ENCODE peak calls at places on chromosomes 7 and 10, in six cellular contexts. One of them, this sample, is unnamed.

GRCh38 chr7:74501298-74501697 is 47.6 kb downstream of the GTF2IRD1 start:
- DNase-seq in PC-3: no peak
- DNase-seq in OCI-LY7: no peak
- DNase-seq in astrocyte: peak; percentile 12
- DNase-seq in cardiac muscle cell: no peak
- DNase-seq in breast epithelium: peak; percentile 90
- DNase-seq in this sample: no peak

GRCh38 chr7:22579961-22580360 is 80.0 kb upstream of the STEAP1B start:
- DNase-seq in breast epithelium: no peak
- DNase-seq in PC-3: no peak
- DNase-seq in astrocyte: no peak
- DNase-seq in cardiac muscle cell: no peak
- DNase-seq in OCI-LY7: no peak
- DNase-seq in this sample: no peak

GRCh38 chr10:5818894-5819293 is 5.7 kb upstream of the GDI2 start:
- DNase-seq in PC-3: no peak
- DNase-seq in OCI-LY7: peak; percentile 50
- DNase-seq in breast epithelium: no peak
- DNase-seq in cardiac muscle cell: no peak
- DNase-seq in astrocyte: no peak
- DNase-seq in this sample: no peak

GRCh38 chr7:50665403-50666123 is 100.4 kb upstream of the DDC start:
- DNase-seq in cardiac muscle cell: no peak
- DNase-seq in PC-3: no peak
- DNase-seq in OCI-LY7: no peak
- DNase-seq in astrocyte: peak; percentile 39
- DNase-seq in breast epithelium: no peak
- DNase-seq in this sample: no peak

GRCh38 chr10:124677871-124678565 is 66.2 kb downstream of the FAM53B start:
- DNase-seq in breast epithelium: no peak
- DNase-seq in astrocyte: no peak
- DNase-seq in OCI-LY7: no peak
- DNase-seq in PC-3: no peak
- DNase-seq in cardiac muscle cell: peak; percentile 27
- DNase-seq in this sample: no peak

GRCh38 chr7:133290041-133290440 is 37.2 kb downstream of the EXOC4 start:
- DNase-seq in breast epithelium: no peak
- DNase-seq in OCI-LY7: no peak
- DNase-seq in cardiac muscle cell: no peak
- DNase-seq in astrocyte: peak; percentile 47
- DNase-seq in PC-3: peak; percentile 25
- DNase-seq in this sample: no peak

GRCh38 chr7:67484244-67484751 is 487.7 kb downstream of the TYW1 start:
- DNase-seq in OCI-LY7: peak; percentile 62
- DNase-seq in astrocyte: peak; percentile 34
- DNase-seq in cardiac muscle cell: peak; percentile 81
- DNase-seq in breast epithelium: peak; percentile 57
- DNase-seq in PC-3: peak; percentile 73
- DNase-seq in this sample: no peak

GRCh38 chr10:130036296-130037065 is 72.4 kb upstream of the EBF3 start:
- DNase-seq in OCI-LY7: no peak
- DNase-seq in breast epithelium: peak; percentile 42
- DNase-seq in cardiac muscle cell: no peak
- DNase-seq in astrocyte: no peak
- DNase-seq in PC-3: no peak
- DNase-seq in this sample: peak; percentile 50

GRCh38 chr10:114565066-114565465 is 93.0 kb downstream of the ABLIM1 start:
- DNase-seq in breast epithelium: no peak
- DNase-seq in cardiac muscle cell: no peak
- DNase-seq in PC-3: peak; percentile 27
- DNase-seq in OCI-LY7: no peak
- DNase-seq in astrocyte: no peak
- DNase-seq in this sample: no peak

GRCh38 chr10:61588770-61589211 is 73.9 kb upstream of the CABCOCO1 start:
- DNase-seq in cardiac muscle cell: no peak
- DNase-seq in OCI-LY7: no peak
- DNase-seq in breast epithelium: no peak
- DNase-seq in PC-3: peak; percentile 33
- DNase-seq in astrocyte: no peak
- DNase-seq in this sample: no peak

GRCh38 chr10:126315471-126316177 is 72.7 kb downstream of the ADAM12 start:
- DNase-seq in OCI-LY7: no peak
- DNase-seq in breast epithelium: no peak
- DNase-seq in astrocyte: peak; percentile 94
- DNase-seq in PC-3: peak; percentile 25
- DNase-seq in cardiac muscle cell: no peak
- DNase-seq in this sample: no peak

GRCh38 chr10:86189891-86190290 is 176.7 kb downstream of the GRID1 start:
- DNase-seq in astrocyte: no peak
- DNase-seq in PC-3: no peak
- DNase-seq in OCI-LY7: no peak
- DNase-seq in cardiac muscle cell: no peak
- DNase-seq in breast epithelium: no peak
- DNase-seq in this sample: no peak

GRCh38 chr7:75756340-75757297 is 15.4 kb downstream of the CCL26 start:
- DNase-seq in PC-3: peak; percentile 68
- DNase-seq in breast epithelium: no peak
- DNase-seq in OCI-LY7: peak; percentile 62
- DNase-seq in astrocyte: no peak
- DNase-seq in cardiac muscle cell: peak; percentile 49
- DNase-seq in this sample: no peak

GRCh38 chr7:74612015-74612829 is 45.3 kb upstream of the GTF2I start:
- DNase-seq in OCI-LY7: no peak
- DNase-seq in breast epithelium: peak; percentile 77
- DNase-seq in astrocyte: peak; percentile 51
- DNase-seq in PC-3: no peak
- DNase-seq in cardiac muscle cell: peak; percentile 30
- DNase-seq in this sample: no peak

GRCh38 chr10:122120008-122120744 is 131.2 kb downstream of the TACC2 start:
- DNase-seq in astrocyte: no peak
- DNase-seq in breast epithelium: no peak
- DNase-seq in PC-3: no peak
- DNase-seq in cardiac muscle cell: no peak
- DNase-seq in OCI-LY7: no peak
- DNase-seq in this sample: no peak

GRCh38 chr7:936131-937054 is 18.1 kb downstream of the ADAP1 start:
- DNase-seq in OCI-LY7: no peak
- DNase-seq in PC-3: peak; percentile 31
- DNase-seq in cardiac muscle cell: no peak
- DNase-seq in breast epithelium: no peak
- DNase-seq in astrocyte: peak; percentile 32
- DNase-seq in this sample: no peak

GRCh38 chr7:30412810-30413504 is 65.6 kb downstream of the NOD1 start:
- DNase-seq in OCI-LY7: peak; percentile 47
- DNase-seq in astrocyte: peak; percentile 71
- DNase-seq in breast epithelium: no peak
- DNase-seq in PC-3: peak; percentile 85
- DNase-seq in cardiac muscle cell: peak; percentile 76
- DNase-seq in this sample: no peak

GRCh38 chr10:78170026-78170475 is 136.4 kb downstream of the RPS24 start:
- DNase-seq in breast epithelium: no peak
- DNase-seq in OCI-LY7: no peak
- DNase-seq in astrocyte: peak; percentile 12
- DNase-seq in PC-3: peak; percentile 78
- DNase-seq in cardiac muscle cell: no peak
- DNase-seq in this sample: no peak

GRCh38 chr7:16839646-16840045 is 34.8 kb upstream of the AGR2 start:
- DNase-seq in breast epithelium: no peak
- DNase-seq in astrocyte: peak; percentile 32
- DNase-seq in PC-3: no peak
- DNase-seq in OCI-LY7: no peak
- DNase-seq in cardiac muscle cell: no peak
- DNase-seq in this sample: no peak

GRCh38 chr7:92504563-92504962 is 23.8 kb downstream of the PEX1 start:
- DNase-seq in PC-3: no peak
- DNase-seq in OCI-LY7: no peak
- DNase-seq in breast epithelium: no peak
- DNase-seq in cardiac muscle cell: no peak
- DNase-seq in astrocyte: no peak
- DNase-seq in this sample: no peak

GRCh38 chr10:55232553-55232952 is 431.5 kb upstream of the PCDH15 start:
- DNase-seq in PC-3: no peak
- DNase-seq in astrocyte: no peak
- DNase-seq in cardiac muscle cell: no peak
- DNase-seq in breast epithelium: no peak
- DNase-seq in OCI-LY7: no peak
- DNase-seq in this sample: no peak

GRCh38 chr10:118955531-118956252 is 73.8 kb upstream of the NANOS1 start:
- DNase-seq in breast epithelium: no peak
- DNase-seq in OCI-LY7: no peak
- DNase-seq in PC-3: no peak
- DNase-seq in astrocyte: no peak
- DNase-seq in cardiac muscle cell: no peak
- DNase-seq in this sample: no peak

GRCh38 chr7:85669139-85669692 is 482.4 kb upstream of the SEMA3D start:
- DNase-seq in PC-3: peak; percentile 27
- DNase-seq in OCI-LY7: no peak
- DNase-seq in cardiac muscle cell: no peak
- DNase-seq in astrocyte: no peak
- DNase-seq in breast epithelium: no peak
- DNase-seq in this sample: no peak

GRCh38 chr10:97399843-97400545 is 1.1 kb downstream of the RRP12 start:
- DNase-seq in cardiac muscle cell: peak; percentile 27
- DNase-seq in astrocyte: peak; percentile 70
- DNase-seq in breast epithelium: no peak
- DNase-seq in PC-3: peak; percentile 75
- DNase-seq in OCI-LY7: peak; percentile 71
- DNase-seq in this sample: no peak

GRCh38 chr7:116671681-116672595 is at the start of gene MET:
- DNase-seq in breast epithelium: peak; percentile 73
- DNase-seq in cardiac muscle cell: peak; percentile 80
- DNase-seq in OCI-LY7: no peak
- DNase-seq in astrocyte: peak; percentile 51
- DNase-seq in PC-3: peak; percentile 90
- DNase-seq in this sample: peak; percentile 82
- H3K4me3 ChIP-seq in breast epithelium: peak within 1 kb of the TSS; percentile 63
- H3K4me3 ChIP-seq in cardiac muscle cell: peak within 1 kb of the TSS; percentile 67
- H3K4me3 ChIP-seq in OCI-LY7: no peak within 1 kb of the TSS
- H3K4me3 ChIP-seq in astrocyte: peak within 1 kb of the TSS; percentile 99
- H3K4me3 ChIP-seq in PC-3: peak within 1 kb of the TSS; percentile 99
- H3K4me3 ChIP-seq in this sample: peak within 1 kb of the TSS; percentile 86

GRCh38 chr10:34200355-34200901 is 614.7 kb downstream of the PARD3 start:
- DNase-seq in PC-3: no peak
- DNase-seq in breast epithelium: no peak
- DNase-seq in cardiac muscle cell: no peak
- DNase-seq in OCI-LY7: no peak
- DNase-seq in astrocyte: no peak
- DNase-seq in this sample: no peak
- H3K27ac ChIP-seq in PC-3: no peak overlapping the region
- H3K27ac ChIP-seq in breast epithelium: no peak overlapping the region
- H3K27ac ChIP-seq in cardiac muscle cell: no peak overlapping the region
- H3K27ac ChIP-seq in OCI-LY7: no peak overlapping the region
- H3K27ac ChIP-seq in astrocyte: no peak overlapping the region
- H3K27ac ChIP-seq in this sample: no peak overlapping the region

DNA sequence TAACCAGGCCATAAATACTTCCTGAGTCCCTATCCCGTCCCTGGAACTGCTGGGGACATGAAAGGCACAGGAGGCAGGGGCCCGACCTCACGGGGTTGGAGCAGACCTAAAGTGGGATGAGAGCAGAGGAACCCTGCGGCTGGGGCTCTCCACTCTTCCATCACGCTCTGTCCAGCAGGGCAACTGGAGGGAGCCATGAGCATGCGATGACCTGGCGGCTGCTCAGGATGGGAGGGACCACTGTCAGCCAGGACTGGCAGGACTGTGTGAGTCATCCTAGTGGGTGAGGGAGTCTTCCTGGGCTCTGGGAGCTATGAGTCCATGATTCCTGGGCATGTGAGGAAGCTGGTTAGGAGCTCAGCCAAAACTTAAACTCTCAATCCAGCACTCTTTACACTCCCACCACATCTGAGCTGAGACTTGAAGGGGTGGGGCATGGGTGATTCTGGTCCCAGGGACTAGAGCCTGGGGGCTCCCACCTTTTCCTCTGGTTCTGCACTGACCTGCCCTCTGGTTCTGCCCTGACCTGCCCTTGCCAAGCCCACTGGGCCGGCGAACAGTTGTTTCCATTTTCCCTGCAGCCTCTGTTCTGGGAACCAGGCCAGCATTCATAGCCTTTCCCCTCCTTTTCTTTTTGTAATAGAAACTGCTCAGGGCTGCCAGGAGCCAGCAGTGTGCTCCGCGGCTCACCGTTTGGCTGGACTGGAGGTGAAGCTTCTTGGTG is 47.1 kb downstream of the SYPL1 start:
- DNase-seq in astrocyte: peak; percentile 95
- DNase-seq in breast epithelium: peak; percentile 91
- DNase-seq in cardiac muscle cell: no peak
- DNase-seq in PC-3: peak; percentile 99
- DNase-seq in OCI-LY7: no peak
- DNase-seq in this sample: peak; percentile 92
- H3K4me3 ChIP-seq in astrocyte: peak overlapping the region; percentile 49
- H3K4me3 ChIP-seq in breast epithelium: peak overlapping the region; percentile 40
- H3K4me3 ChIP-seq in cardiac muscle cell: no peak overlapping the region
- H3K4me3 ChIP-seq in PC-3: peak overlapping the region; percentile 71
- H3K4me3 ChIP-seq in OCI-LY7: no peak overlapping the region
- H3K4me3 ChIP-seq in this sample: peak overlapping the region; percentile 62

DNA sequence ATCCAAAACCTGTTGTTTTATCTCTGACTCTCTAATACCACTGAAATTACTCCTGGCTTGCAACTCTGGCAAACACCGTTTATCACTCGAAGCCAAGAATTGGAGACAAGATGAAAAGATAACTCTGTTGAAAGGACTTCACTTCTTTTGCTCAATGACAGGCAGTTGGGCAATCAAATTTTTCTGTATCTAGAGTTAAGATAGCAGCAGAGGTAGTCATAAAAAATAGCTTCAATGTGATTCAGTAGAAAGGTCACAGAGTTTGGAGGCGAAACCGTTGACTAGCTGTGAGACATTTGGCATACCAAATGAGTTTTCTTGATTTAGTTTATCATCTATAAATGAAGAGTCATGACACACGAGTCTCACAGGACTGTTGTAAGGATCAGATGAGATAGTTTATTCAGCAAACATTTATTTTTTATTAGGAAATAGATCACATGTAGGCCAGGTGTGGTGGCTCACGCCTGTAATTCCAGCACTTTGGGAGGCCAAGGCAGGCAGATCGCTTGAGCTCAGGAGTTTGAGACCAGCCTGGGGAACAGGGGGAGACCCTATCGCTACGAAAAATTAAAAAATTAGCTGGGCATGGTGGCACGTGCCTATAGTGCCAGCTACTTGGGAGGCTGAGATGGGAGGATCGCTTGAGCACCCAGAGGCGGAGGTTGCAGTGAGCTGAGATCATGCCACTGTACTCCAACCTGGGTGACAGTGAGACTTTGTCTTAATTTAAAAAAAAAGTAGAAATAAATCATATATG is 23.6 kb downstream of the AKR1B1 start:
- DNase-seq in cardiac muscle cell: no peak
- DNase-seq in astrocyte: peak; percentile 61
- DNase-seq in OCI-LY7: no peak
- DNase-seq in PC-3: peak; percentile 72
- DNase-seq in breast epithelium: no peak
- DNase-seq in this sample: peak; percentile 2
- H3K27ac ChIP-seq in cardiac muscle cell: no peak overlapping the region
- H3K27ac ChIP-seq in astrocyte: no peak overlapping the region
- H3K27ac ChIP-seq in OCI-LY7: no peak overlapping the region
- H3K27ac ChIP-seq in PC-3: peak overlapping the region; percentile 19
- H3K27ac ChIP-seq in breast epithelium: no peak overlapping the region
- H3K27ac ChIP-seq in this sample: no peak overlapping the region